ENCODE peak calls at places on chromosomes 2 and 18, in four cellular contexts. T, C, U and K are unnamed samples.

GRCh38 chr2:10373931-10374330 is 71.2 kb downstream of the HPCAL1 start:
- DNase-seq in T (no peak), U (no peak), C (no peak), K (no peak)

GRCh38 chr2:95346738-95347671 is 49.9 kb downstream of the KCNIP3 start:
- DNase-seq in T (peak), C (peak), U (peak), K (peak)

GRCh38 chr2:134405641-134406081 is 151.8 kb downstream of the MGAT5 start:
- DNase-seq in U (no peak), T (no peak), C (no peak), K (no peak)

GRCh38 chr2:223538920-223539440 is 63.2 kb downstream of the SCG2 start:
- DNase-seq in T (no peak), U (no peak), C (no peak), K (no peak)

GRCh38 chr2:239022437-239023260 is 174.8 kb downstream of the TWIST2 start:
- DNase-seq in C (no peak), U (no peak), T (no peak), K (no peak)

GRCh38 chr2:152925540-152926448 is 207.4 kb downstream of the ARL6IP6 start:
- DNase-seq in U (peak), T (peak), C (peak), K (no peak)

GRCh38 chr18:59516356-59517155 is 157.5 kb upstream of the LMAN1 start:
- DNase-seq in T (peak), C (peak), U (peak), K (no peak)

GRCh38 chr2:64766841-64767669 is 113.3 kb upstream of the SERTAD2 start:
- DNase-seq in C (no peak), T (no peak), U (no peak), K (no peak)

GRCh38 chr2:133908171-133908570 is 339.9 kb upstream of the NCKAP5 start:
- DNase-seq in U (no peak), C (no peak), T (no peak), K (no peak)

GRCh38 chr2:226125151-226125550 is 674.5 kb downstream of the IRS1 start:
- DNase-seq in U (no peak), C (no peak), T (no peak), K (no peak)

GRCh38 chr2:109170645-109171044 is 41.6 kb downstream of the SH3RF3 start:
- DNase-seq in T (no peak), C (no peak), U (no peak), K (no peak)